ENCODE peak calls at places on chromosomes 2 and 18, in four cellular contexts. D, R, O and N are unnamed samples.

GRCh38 chr2:118589726-118590125 is 257.7 kb downstream of the EN1 start:
- DNase-seq in D (no peak), R (no peak), O (no peak), N (no peak)

GRCh38 chr18:8990276-8991031 is 112.0 kb upstream of the NDUFV2 start:
- DNase-seq in D (no peak), R (no peak), O (peak; percentile 5), N (no peak)

GRCh38 chr18:38174173-38174572 is 608.6 kb upstream of the CELF4 start:
- DNase-seq in D (no peak), R (no peak), O (no peak), N (no peak)

GRCh38 chr2:240224676-240225075 is 84.2 kb upstream of the OTOS start:
- DNase-seq in D (no peak), R (no peak), O (no peak), N (no peak)

GRCh38 chr2:173851256-173851655 is 113.9 kb downstream of the SP3 start:
- DNase-seq in D (no peak), R (no peak), O (no peak), N (no peak)

GRCh38 chr18:22639026-22639463 is 221.3 kb upstream of the CTAGE1 start:
- DNase-seq in D (no peak), R (no peak), O (no peak), N (no peak)

GRCh38 chr2:182636694-182637093 is 79.4 kb upstream of the DNAJC10 start:
- DNase-seq in D (no peak), R (no peak), O (no peak), N (no peak)

GRCh38 chr2:238433941-238434845 is 7.5 kb downstream of the ASB1 start:
- DNase-seq in D (no peak), R (no peak), O (no peak), N (no peak)

GRCh38 chr2:61950571-61951315 is 45.3 kb downstream of the COMMD1 start:
- DNase-seq in D (no peak), R (no peak), O (no peak), N (no peak)

GRCh38 chr2:190271783-190272456 is 47.7 kb downstream of the HIBCH start:
- DNase-seq in D (no peak), R (no peak), O (no peak), N (no peak)

GRCh38 chr2:163471947-163472346 is 263.9 kb downstream of the FIGN start:
- DNase-seq in D (no peak), R (no peak), O (no peak), N (no peak)

GRCh38 chr2:149745396-149745925 is 157.9 kb upstream of the MMADHC start:
- DNase-seq in D (no peak), R (no peak), O (no peak), N (no peak)

GRCh38 chr2:109356251-109357035 is 227.4 kb downstream of the SH3RF3 start:
- DNase-seq in D (no peak), R (no peak), O (no peak), N (no peak)

GRCh38 chr2:109494842-109495241 is 118.9 kb downstream of the SEPTIN10 start:
- DNase-seq in D (no peak), R (no peak), O (no peak), N (no peak)